ENCODE peak calls at places on chromosomes 3 and 15, in seven cellular contexts. F is right lobe of liver, R is K562, M is gastrocnemius medialis, L is A549, A is heart left ventricle, X is body of pancreas. S is an unnamed sample.

GRCh38 chr15:96326551-96327154 is 3.8 kb upstream of the NR2F2 start:
- ATAC-seq in R (peak; percentile 64), A (peak; percentile 8), L (peak; percentile 13), X (no peak), M (peak; percentile 10), F (peak; percentile 19), S (no peak)

GRCh38 chr15:52294881-52295420 is 653 bp downstream of the MYO5C start:
- ATAC-seq in F (peak; percentile 23), X (peak; percentile 22), A (peak; percentile 17), M (peak; percentile 17), L (peak; percentile 26), R (no peak), S (peak; percentile 11)

GRCh38 chr3:112376996-112377395 is 44.0 kb downstream of the CD200 start:
- ATAC-seq in A (peak; percentile 68), L (no peak), X (no peak), R (no peak), F (no peak), M (no peak), S (peak; percentile 51)

GRCh38 chr3:169165196-169166159 is 498.0 kb downstream of the MECOM start:
- ATAC-seq in R (no peak), L (no peak), X (no peak), A (no peak), F (no peak), M (no peak), S (no peak)

GRCh38 chr3:110767156-110767555 is 304.5 kb upstream of the NECTIN3 start:
- ATAC-seq in R (no peak), X (no peak), M (no peak), L (no peak), F (no peak), A (no peak), S (no peak)

GRCh38 chr15:41115652-41116115 is 396 bp downstream of the INO80 start:
- ATAC-seq in F (peak; percentile 70), L (peak; percentile 71), X (peak; percentile 57), R (peak; percentile 72), A (peak; percentile 78), M (peak; percentile 67), S (peak; percentile 69)

GRCh38 chr3:154022603-154023002 is 98.6 kb upstream of the ARHGEF26 start:
- ATAC-seq in R (no peak), X (peak; percentile 27), L (no peak), M (no peak), F (peak; percentile 37), A (no peak), S (no peak)

GRCh38 chr15:64122936-64123351 is 27.2 kb downstream of the SNX1 start:
- ATAC-seq in A (no peak), M (no peak), L (no peak), R (no peak), X (no peak), F (peak; percentile 11), S (peak; percentile 13)

GRCh38 chr3:138395865-138396751 is 38.3 kb upstream of the ESYT3 start:
- ATAC-seq in A (peak; percentile 70), M (no peak), L (no peak), R (no peak), F (no peak), X (no peak), S (no peak)

GRCh38 chr3:174955513-174956001 is 96.4 kb downstream of the NAALADL2 start:
- ATAC-seq in L (peak; percentile 93), F (no peak), M (no peak), R (no peak), X (no peak), A (no peak), S (no peak)

GRCh38 chr3:63405882-63406281 is 127.8 kb downstream of the SYNPR start:
- ATAC-seq in A (no peak), R (no peak), L (no peak), M (no peak), X (no peak), F (no peak), S (no peak)

GRCh38 chr15:31325432-31325975 is 1.1 kb upstream of the KLF13 start:
- ATAC-seq in R (peak; percentile 6), X (no peak), L (peak; percentile 5), F (peak; percentile 3), M (peak; percentile 7), A (peak; percentile 35), S (peak; percentile 5)

GRCh38 chr3:12829886-12830784 is 11.2 kb downstream of the RPL32 start:
- ATAC-seq in F (no peak), X (no peak), M (no peak), L (peak; percentile 37), R (peak; percentile 15), A (peak; percentile 7), S (no peak)

GRCh38 chr3:67804089-67804488 is 149.7 kb upstream of the SUCLG2 start:
- ATAC-seq in F (peak; percentile 95), R (no peak), A (no peak), X (no peak), L (no peak), M (no peak), S (no peak)

GRCh38 chr15:80645494-80646065 is 49.5 kb upstream of the ABHD17C start:
- ATAC-seq in L (no peak), F (no peak), M (no peak), R (no peak), A (no peak), X (no peak), S (no peak)

GRCh38 chr3:27796365-27796875 is 74.3 kb upstream of the EOMES start:
- ATAC-seq in M (no peak), X (no peak), A (no peak), R (no peak), F (no peak), L (no peak), S (no peak)

GRCh38 chr3:69294014-69294771 is 91.7 kb downstream of the FRMD4B start:
- ATAC-seq in R (no peak), A (no peak), M (no peak), F (no peak), L (no peak), X (peak; percentile 30), S (no peak)

GRCh38 chr3:189909573-189909972 is 211.1 kb downstream of the P3H2 start:
- ATAC-seq in F (no peak), L (no peak), A (no peak), M (no peak), R (no peak), X (no peak), S (no peak)

GRCh38 chr15:59444082-59444835 is 6.3 kb downstream of the FAM81A start:
- ATAC-seq in L (no peak), A (no peak), R (no peak), X (no peak), F (no peak), M (no peak), S (no peak)

GRCh38 chr3:119589087-119589773 is 8.5 kb upstream of the PLA1A start:
- ATAC-seq in R (no peak), M (no peak), F (peak; percentile 63), X (no peak), A (peak; percentile 21), L (no peak), S (peak; percentile 42)

GRCh38 chr3:52813810-52814209 is 16.7 kb downstream of the ITIH4 start:
- ATAC-seq in F (peak; percentile 35), R (no peak), A (no peak), X (no peak), M (no peak), L (no peak), S (no peak)

GRCh38 chr15:73740152-73741048 is 12.8 kb downstream of the INSYN1 start:
- ATAC-seq in M (no peak), F (peak; percentile 88), X (no peak), R (no peak), L (no peak), A (no peak), S (no peak)

GRCh38 chr3:100096866-100097265 is 17.4 kb downstream of the FILIP1L start:
- ATAC-seq in L (no peak), M (peak; percentile 8), F (no peak), R (no peak), A (peak; percentile 33), X (no peak), S (no peak)

GRCh38 chr3:197811343-197811742 is 20.3 kb downstream of the LRCH3 start:
- ATAC-seq in F (no peak), X (no peak), A (peak; percentile 79), M (peak; percentile 71), R (peak; percentile 32), L (no peak), S (peak; percentile 88)

GRCh38 chr3:15260531-15260930 is 54.5 kb downstream of the CAPN7 start:
- ATAC-seq in L (no peak), X (no peak), R (no peak), A (no peak), M (no peak), F (no peak), S (no peak)
- TF ChIP-seq POLR2A in L (no peak), X (no peak), R (no peak), A (no peak), M (no peak), F (no peak), S (no peak)

GRCh38 chr3:115691964-115692363 is 68.7 kb downstream of the GAP43 start:
- ATAC-seq in X (no peak), R (no peak), F (no peak), L (no peak), M (no peak), A (peak; percentile 59), S (peak; percentile 35)
- H3K27ac ChIP-seq in X (no peak overlapping the region), R (no peak overlapping the region), F (no peak overlapping the region), L (no peak overlapping the region), M (no peak overlapping the region), A (no peak overlapping the region), S (no peak overlapping the region)

DNA sequence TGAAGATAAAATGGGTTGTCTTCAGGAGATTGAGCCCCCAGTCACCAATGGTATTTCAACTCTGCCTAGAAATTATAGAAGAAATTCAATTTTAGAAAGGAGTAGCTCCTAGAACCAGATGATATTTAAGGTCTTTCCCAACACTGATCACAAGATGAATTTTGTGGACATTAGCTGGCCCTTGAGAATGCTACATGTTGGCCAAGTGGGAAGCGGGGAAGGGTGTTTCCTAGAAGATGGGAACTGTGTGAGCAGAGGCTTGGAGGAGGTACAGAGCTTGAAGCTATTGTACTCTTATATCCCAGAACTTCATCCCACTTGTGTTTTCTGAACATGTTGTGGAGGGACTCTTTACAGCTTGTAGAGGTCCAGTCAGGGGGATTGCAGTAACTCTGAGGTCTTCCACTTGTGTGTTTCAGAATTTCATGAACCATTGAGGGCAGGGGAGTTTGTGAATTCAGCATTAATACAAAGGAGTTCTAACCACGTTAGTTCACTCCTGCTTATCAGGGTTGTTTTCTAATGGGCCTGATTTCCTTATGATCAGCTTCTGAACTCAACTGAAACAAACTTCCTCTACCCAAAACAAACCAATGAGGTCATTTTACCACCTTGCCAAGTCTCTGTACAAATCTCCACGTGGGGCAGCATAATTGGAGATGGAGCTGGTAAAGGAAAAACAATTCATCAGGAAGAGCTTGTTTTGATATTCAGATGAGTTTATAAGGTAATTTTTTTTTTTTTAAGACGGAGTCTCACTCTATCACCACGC is 152.6 kb upstream of the TPM1 start:
- ATAC-seq in X (peak; percentile 94), F (peak; percentile 55), R (no peak), A (peak; percentile 25), L (no peak), M (peak; percentile 61), S (peak; percentile 83)
- TF ChIP-seq POLR2A in X (no peak), F (peak; percentile 48), R (no peak), A (no peak), L (no peak), M (no peak), S (no peak)

GRCh38 chr3:114079761-114080160 is 23.2 kb downstream of the QTRT2 start:
- ATAC-seq in R (no peak), A (no peak), F (no peak), X (no peak), M (no peak), L (no peak), S (no peak)
- H3K27ac ChIP-seq in R (no peak overlapping the region), A (no peak overlapping the region), F (no peak overlapping the region), X (no peak overlapping the region), M (no peak overlapping the region), L (no peak overlapping the region), S (no peak overlapping the region)

S was measured in gastroesophageal sphincter.